ENCODE peak calls at places on chromosomes 2 and 18, in seven cellular contexts. Y, X, E, L, M, U and V are unnamed samples.

GRCh38 chr2:172361360-172361759 is 66.0 kb upstream of the ITGA6 start:
- DNase-seq in Y (no peak), X (no peak), E (no peak), L (no peak), M (no peak), U (no peak), V (no peak)

GRCh38 chr2:129849559-129850160 is 129.8 kb upstream of the RAB6C start:
- DNase-seq in Y (no peak), X (peak; percentile 82), E (no peak), L (peak; percentile 67), M (peak; percentile 46), U (no peak), V (no peak)

GRCh38 chr2:174617713-174618112 is 20.1 kb upstream of the WIPF1 start:
- DNase-seq in Y (no peak), X (no peak), E (no peak), L (no peak), M (no peak), U (no peak), V (no peak)

GRCh38 chr18:5975111-5975622 is 79.8 kb upstream of the TMEM200C start:
- DNase-seq in Y (no peak), X (no peak), E (no peak), L (no peak), M (peak; percentile 49), U (no peak), V (no peak)

GRCh38 chr2:64794426-64794995 is 140.8 kb upstream of the SERTAD2 start:
- DNase-seq in Y (no peak), X (no peak), E (no peak), L (no peak), M (no peak), U (no peak), V (no peak)

GRCh38 chr18:79769698-79770500 is 27.8 kb upstream of the KCNG2 start:
- DNase-seq in Y (no peak), X (no peak), E (no peak), L (no peak), M (no peak), U (no peak), V (no peak)

GRCh38 chr18:76558881-76559667 is 64.0 kb upstream of the ZNF516 start:
- DNase-seq in Y (no peak), X (no peak), E (no peak), L (no peak), M (no peak), U (peak; percentile 77), V (peak; percentile 39)

GRCh38 chr2:9704600-9704999 is 73.8 kb upstream of the YWHAQ start:
- DNase-seq in Y (no peak), X (no peak), E (no peak), L (no peak), M (no peak), U (no peak), V (peak; percentile 52)

GRCh38 chr2:143468341-143468888 is 339.2 kb downstream of the ARHGAP15 start:
- DNase-seq in Y (no peak), X (no peak), E (no peak), L (no peak), M (no peak), U (no peak), V (no peak)

GRCh38 chr18:24466766-24467165 is 6.3 kb downstream of the HRH4 start:
- DNase-seq in Y (no peak), X (no peak), E (no peak), L (no peak), M (no peak), U (no peak), V (no peak)

GRCh38 chr2:183807870-183808269 is 683.6 kb downstream of the NUP35 start:
- DNase-seq in Y (no peak), X (no peak), E (no peak), L (no peak), M (no peak), U (no peak), V (no peak)

GRCh38 chr2:108324531-108325256 is 36.0 kb downstream of the SULT1C2 start:
- DNase-seq in Y (no peak), X (no peak), E (no peak), L (no peak), M (no peak), U (no peak), V (no peak)

GRCh38 chr2:237687666-237688065 is 60.3 kb downstream of the LRRFIP1 start:
- DNase-seq in Y (peak; percentile 77), X (no peak), E (peak; percentile 92), L (no peak), M (peak; percentile 93), U (peak; percentile 92), V (no peak)

GRCh38 chr2:8611712-8612111 is 70.1 kb upstream of the ID2 start:
- DNase-seq in Y (no peak), X (no peak), E (no peak), L (no peak), M (no peak), U (no peak), V (no peak)

GRCh38 chr2:70381821-70382220 is 80.0 kb upstream of the FAM136A start:
- DNase-seq in Y (no peak), X (no peak), E (no peak), L (no peak), M (no peak), U (no peak), V (peak; percentile 50)

GRCh38 chr2:73776381-73776780 is 3.5 kb downstream of the DUSP11 start:
- DNase-seq in Y (no peak), X (no peak), E (no peak), L (no peak), M (no peak), U (no peak), V (no peak)

GRCh38 chr2:65053199-65053598 is 3.0 kb upstream of the CEP68 start:
- DNase-seq in Y (peak; percentile 45), X (no peak), E (no peak), L (no peak), M (no peak), U (no peak), V (no peak)

GRCh38 chr2:232354069-232354468 is 24.5 kb upstream of the ALPP start:
- DNase-seq in Y (no peak), X (no peak), E (no peak), L (no peak), M (no peak), U (no peak), V (no peak)

GRCh38 chr18:7980136-7980535 is 413.0 kb downstream of the PTPRM start:
- DNase-seq in Y (no peak), X (peak; percentile 80), E (no peak), L (no peak), M (no peak), U (no peak), V (peak; percentile 27)

GRCh38 chr2:241896746-241897201 is 27.2 kb downstream of the RTP5 start:
- DNase-seq in Y (no peak), X (no peak), E (no peak), L (no peak), M (no peak), U (no peak), V (no peak)

GRCh38 chr2:146523218-146523617 is 1321.6 kb upstream of the ACVR2A start:
- DNase-seq in Y (no peak), X (peak; percentile 18), E (no peak), L (peak; percentile 1), M (no peak), U (no peak), V (no peak)